ENCODE peak calls at places on chromosomes 1 and 21, in six cellular contexts. Y is CD8-positive, alpha-beta T cell; X is Peyer's patch; K is cardiac muscle cell; J is psoas muscle; A is suprapubic skin. W is an unnamed sample.

GRCh38 chr1:12230549-12231275 is 882 bp downstream of the VPS13D start:
- DNase-seq in Y (no peak), X (no peak), K (peak; percentile 35), J (peak; percentile 86), A (peak; percentile 82), W (no peak)

GRCh38 chr1:210222288-210223006 is 10.1 kb upstream of the SERTAD4 start:
- DNase-seq in Y (no peak), X (no peak), K (peak; percentile 31), J (no peak), A (no peak), W (no peak)

GRCh38 chr1:232221790-232222499 is 408.0 kb downstream of the SIPA1L2 start:
- DNase-seq in Y (no peak), X (no peak), K (peak; percentile 11), J (no peak), A (no peak), W (no peak)

GRCh38 chr1:85109475-85109874 is 61.2 kb upstream of the MCOLN3 start:
- DNase-seq in Y (no peak), X (peak; percentile 18), K (peak; percentile 82), J (peak; percentile 61), A (no peak), W (no peak)

GRCh38 chr1:151989131-151989868 is 4.4 kb downstream of the S100A10 start:
- DNase-seq in Y (no peak), X (no peak), K (peak; percentile 84), J (peak; percentile 78), A (peak; percentile 88), W (no peak)

GRCh38 chr1:10325521-10325920 is 73.3 kb upstream of the PGD start:
- DNase-seq in Y (no peak), X (no peak), K (no peak), J (no peak), A (no peak), W (no peak)

GRCh38 chr21:42495027-42495426 is 997 bp downstream of the RSPH1 start:
- DNase-seq in Y (no peak), X (no peak), K (no peak), J (no peak), A (peak; percentile 29), W (no peak)

GRCh38 chr1:157181790-157182189 is 43.6 kb upstream of the ETV3 start:
- DNase-seq in Y (no peak), X (no peak), K (no peak), J (no peak), A (no peak), W (no peak)

GRCh38 chr21:25126564-25126963 is 480.7 kb downstream of the MRPL39 start:
- DNase-seq in Y (no peak), X (no peak), K (no peak), J (no peak), A (no peak), W (no peak)

GRCh38 chr21:34989337-34990151 is 59.6 kb downstream of the RUNX1 start:
- DNase-seq in Y (no peak), X (no peak), K (no peak), J (no peak), A (no peak), W (no peak)

GRCh38 chr1:156124557-156125483 is 10.3 kb downstream of the LMNA start:
- DNase-seq in Y (no peak), X (no peak), K (no peak), J (peak; percentile 74), A (no peak), W (no peak)

GRCh38 chr1:33347650-33347992 is 26.7 kb upstream of the A3GALT2 start:
- DNase-seq in Y (no peak), X (no peak), K (peak; percentile 78), J (peak; percentile 77), A (no peak), W (no peak)

GRCh38 chr1:51653127-51653526 is 36.2 kb downstream of the OSBPL9 start:
- DNase-seq in Y (no peak), X (no peak), K (no peak), J (no peak), A (no peak), W (no peak)

GRCh38 chr1:23624440-23624839 is 65.1 kb upstream of the ID3 start:
- DNase-seq in Y (no peak), X (no peak), K (no peak), J (no peak), A (no peak), W (no peak)

GRCh38 chr1:30525980-30526651 is 197.3 kb downstream of the MATN1 start:
- DNase-seq in Y (no peak), X (no peak), K (peak; percentile 68), J (peak; percentile 82), A (peak; percentile 72), W (no peak)

GRCh38 chr1:230977781-230978490 is 725 bp downstream of the TTC13 start:
- DNase-seq in Y (no peak), X (peak; percentile 31), K (peak; percentile 16), J (peak; percentile 63), A (no peak), W (no peak)

GRCh38 chr1:100959502-100960060 is 63.7 kb downstream of the SLC30A7 start:
- DNase-seq in Y (no peak), X (no peak), K (no peak), J (no peak), A (no peak), W (no peak)

GRCh38 chr1:32406629-32407111 is 12.4 kb upstream of the BSDC1 start:
- DNase-seq in Y (no peak), X (no peak), K (no peak), J (no peak), A (peak; percentile 26), W (no peak)

GRCh38 chr1:11787251-11787803 is 18.4 kb downstream of the MTHFR start:
- DNase-seq in Y (no peak), X (peak; percentile 31), K (peak; percentile 69), J (peak; percentile 80), A (no peak), W (no peak)

GRCh38 chr1:58901008-58901407 is 117.2 kb upstream of the JUN start:
- DNase-seq in Y (no peak), X (no peak), K (no peak), J (no peak), A (no peak), W (no peak)

GRCh38 chr1:61078611-61079010 is 3.8 kb upstream of the NFIA start:
- DNase-seq in Y (no peak), X (no peak), K (peak; percentile 56), J (no peak), A (no peak), W (no peak)

GRCh38 chr1:207298666-207299065 is 22.8 kb upstream of the CD55 start:
- DNase-seq in Y (no peak), X (no peak), K (no peak), J (no peak), A (no peak), W (no peak)

GRCh38 chr1:150543500-150544143 is 5.6 kb upstream of the ADAMTSL4 start:
- DNase-seq in Y (no peak), X (no peak), K (peak; percentile 68), J (peak; percentile 78), A (no peak), W (no peak)

GRCh38 chr1:175802407-175803123 is 59.2 kb upstream of the TNR start:
- DNase-seq in Y (no peak), X (no peak), K (no peak), J (no peak), A (no peak), W (no peak)

GRCh38 chr21:42377951-42378340 is 11.6 kb upstream of the TFF1 start:
- DNase-seq in Y (no peak), X (no peak), K (no peak), J (no peak), A (no peak), W (no peak)

GRCh38 chr1:171641076-171641864 is 11.2 kb downstream of the MYOC start:
- DNase-seq in Y (no peak), X (no peak), K (no peak), J (no peak), A (no peak), W (no peak)
- H3K4me1 ChIP-seq in Y (no peaks in the 10 kb centered on the region), X (no peaks in the 10 kb centered on the region), K (no peaks in the 10 kb centered on the region), J (peaks cover 15% of the 10 kb centered on the region), A (peaks cover 17% of the 10 kb centered on the region), W (peaks cover 16% of the 10 kb centered on the region)

DNA sequence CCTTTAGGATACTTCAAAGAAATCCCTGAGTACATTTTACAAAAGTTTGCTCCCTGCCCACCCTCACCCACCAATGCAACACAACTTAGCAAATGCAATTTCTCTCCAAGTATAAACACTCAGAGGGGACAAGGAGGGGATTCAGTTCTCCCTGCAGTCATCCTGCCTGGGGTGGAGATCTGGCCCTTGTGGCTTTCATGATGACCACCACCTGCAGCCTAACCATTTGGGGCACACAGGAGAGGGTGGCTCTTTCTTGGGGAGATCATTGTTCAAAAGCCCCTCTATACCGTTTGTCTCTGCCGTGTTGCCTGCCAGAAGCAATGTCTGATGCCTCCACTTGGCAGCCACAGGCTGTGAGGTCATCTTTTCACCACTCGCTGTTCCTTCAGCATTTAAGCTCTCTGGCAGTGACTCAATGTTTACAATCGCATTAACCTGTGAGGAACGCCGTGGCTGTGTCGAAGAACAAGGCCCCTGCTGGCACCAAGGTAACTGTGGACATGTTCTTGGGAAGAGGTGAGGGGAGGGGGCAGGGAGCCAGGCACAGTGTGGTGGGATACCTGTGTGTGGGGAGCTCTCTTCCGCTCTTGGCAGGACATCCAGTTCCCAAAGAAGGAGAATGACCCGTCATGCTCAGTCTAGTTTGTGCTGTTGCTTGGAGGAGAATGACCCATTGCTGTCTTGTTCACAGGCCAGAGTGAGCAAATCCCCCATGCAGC is 103.9 kb upstream of the DUSP10 start:
- DNase-seq in Y (no peak), X (no peak), K (peak; percentile 65), J (no peak), A (no peak), W (no peak)
- TF ChIP-seq CTCF in Y (no peak), X (no peak), K (no peak), J (no peak), A (no peak), W (no peak)

GRCh38 chr1:226725870-226726212 is 13.2 kb downstream of the ITPKB start:
- DNase-seq in Y (no peak), X (no peak), K (no peak), J (no peak), A (no peak), W (no peak)

GRCh38 chr1:226723640-226724532 is 15.2 kb downstream of the ITPKB start:
- DNase-seq in Y (no peak), X (no peak), K (peak; percentile 81), J (no peak), A (no peak), W (no peak)

GRCh38 chr1:226722901-226723639 is 16.0 kb downstream of the ITPKB start:
- DNase-seq in Y (no peak), X (no peak), K (no peak), J (no peak), A (no peak), W (no peak)

GRCh38 chr1:226719596-226720386 is 19.3 kb downstream of the ITPKB start:
- DNase-seq in Y (no peak), X (no peak), K (no peak), J (no peak), A (no peak), W (no peak)

GRCh38 chr1:226722240-226722900 is 16.7 kb downstream of the ITPKB start:
- DNase-seq in Y (no peak), X (no peak), K (no peak), J (no peak), A (no peak), W (no peak)
- H3K4me1 ChIP-seq in Y (peaks cover 96% of the 10 kb centered on the region), X (peaks cover 29% of the 10 kb centered on the region), K (peaks cover 16% of the 10 kb centered on the region), J (peaks cover 26% of the 10 kb centered on the region), A (peaks cover 44% of the 10 kb centered on the region), W (peaks cover 22% of the 10 kb centered on the region)

DNA sequence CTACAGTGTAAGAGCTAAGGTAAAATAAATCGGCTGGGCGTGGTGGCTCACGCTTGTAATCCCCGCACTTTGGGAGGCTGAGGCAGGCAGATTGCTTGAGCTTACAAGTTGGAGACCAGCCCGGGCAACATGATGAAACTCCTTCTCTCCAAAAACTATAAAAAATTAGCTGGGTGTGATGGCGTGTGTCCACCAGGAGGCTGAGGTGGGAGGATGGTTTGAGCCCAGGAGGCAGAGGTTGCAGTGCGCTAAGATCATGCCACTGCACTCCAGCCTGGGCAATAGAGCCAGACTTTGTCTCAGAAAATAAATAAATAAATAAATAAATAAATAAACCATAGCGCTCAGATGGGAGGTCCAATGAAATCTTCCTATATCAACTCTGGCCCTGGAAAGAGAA is 16.7 kb upstream of the FAM110D start:
- DNase-seq in Y (no peak), X (no peak), K (no peak), J (no peak), A (no peak), W (no peak)
- TF ChIP-seq CTCF in Y (no peak), X (no peak), K (no peak), J (no peak), A (no peak), W (no peak)

W was measured in esophagus squamous epithelium.